ENCODE peak calls at places on chromosomes 16 and 17, in six cellular contexts. One of them, this sample, is unnamed.

GRCh38 chr17:27457731-27458523 is 1.7 kb downstream of the KSR1 start:
- DNase-seq in RCC 7860: no peak
- DNase-seq in left ventricle myocardium inferior: no peak
- DNase-seq in OCI-M1: peak; percentile 81
- DNase-seq in hepatocyte: peak; percentile 37
- DNase-seq in activated CD8-positive, alpha-beta T cell treated with anti-CD3 and anti-CD28 coated beads, Interleukin-2, amount 10 ng/mL, durations not matched to agents 7 days and 5 days: no peak
- DNase-seq in this sample: no peak

GRCh38 chr17:77728022-77728671 is 230.4 kb upstream of the TNRC6C start:
- DNase-seq in activated CD8-positive, alpha-beta T cell treated with anti-CD3 and anti-CD28 coated beads, Interleukin-2, amount 10 ng/mL, durations not matched to agents 7 days and 5 days: peak; percentile 18
- DNase-seq in OCI-M1: no peak
- DNase-seq in left ventricle myocardium inferior: peak; percentile 56
- DNase-seq in RCC 7860: no peak
- DNase-seq in hepatocyte: peak; percentile 62
- DNase-seq in this sample: peak; percentile 40

GRCh38 chr16:21156767-21157467 is 1.6 kb upstream of the LDAF1 start:
- DNase-seq in OCI-M1: peak; percentile 63
- DNase-seq in activated CD8-positive, alpha-beta T cell treated with anti-CD3 and anti-CD28 coated beads, Interleukin-2, amount 10 ng/mL, durations not matched to agents 7 days and 5 days: no peak
- DNase-seq in hepatocyte: peak; percentile 80
- DNase-seq in RCC 7860: peak; percentile 51
- DNase-seq in left ventricle myocardium inferior: no peak
- DNase-seq in this sample: peak; percentile 40

GRCh38 chr16:12195296-12195695 is 218.8 kb downstream of the SNX29 start:
- DNase-seq in activated CD8-positive, alpha-beta T cell treated with anti-CD3 and anti-CD28 coated beads, Interleukin-2, amount 10 ng/mL, durations not matched to agents 7 days and 5 days: no peak
- DNase-seq in hepatocyte: no peak
- DNase-seq in RCC 7860: no peak
- DNase-seq in OCI-M1: no peak
- DNase-seq in left ventricle myocardium inferior: no peak
- DNase-seq in this sample: no peak

GRCh38 chr16:81261049-81261648 is 22.7 kb downstream of the BCO1 start:
- DNase-seq in activated CD8-positive, alpha-beta T cell treated with anti-CD3 and anti-CD28 coated beads, Interleukin-2, amount 10 ng/mL, durations not matched to agents 7 days and 5 days: peak; percentile 43
- DNase-seq in left ventricle myocardium inferior: no peak
- DNase-seq in hepatocyte: no peak
- DNase-seq in RCC 7860: peak; percentile 11
- DNase-seq in OCI-M1: peak; percentile 32
- DNase-seq in this sample: no peak

GRCh38 chr17:50785126-50785525 is 17.8 kb upstream of the ANKRD40CL start:
- DNase-seq in RCC 7860: no peak
- DNase-seq in OCI-M1: no peak
- DNase-seq in hepatocyte: no peak
- DNase-seq in left ventricle myocardium inferior: no peak
- DNase-seq in activated CD8-positive, alpha-beta T cell treated with anti-CD3 and anti-CD28 coated beads, Interleukin-2, amount 10 ng/mL, durations not matched to agents 7 days and 5 days: no peak
- DNase-seq in this sample: no peak

GRCh38 chr16:57757326-57757786 is 21.8 kb downstream of the KATNB1 start:
- DNase-seq in left ventricle myocardium inferior: peak; percentile 88
- DNase-seq in OCI-M1: peak; percentile 84
- DNase-seq in RCC 7860: peak; percentile 56
- DNase-seq in hepatocyte: peak; percentile 87
- DNase-seq in activated CD8-positive, alpha-beta T cell treated with anti-CD3 and anti-CD28 coated beads, Interleukin-2, amount 10 ng/mL, durations not matched to agents 7 days and 5 days: peak; percentile 91
- DNase-seq in this sample: peak; percentile 53

GRCh38 chr17:47649972-47650524 is 329 bp downstream of the KPNB1 start:
- DNase-seq in left ventricle myocardium inferior: no peak
- DNase-seq in RCC 7860: no peak
- DNase-seq in activated CD8-positive, alpha-beta T cell treated with anti-CD3 and anti-CD28 coated beads, Interleukin-2, amount 10 ng/mL, durations not matched to agents 7 days and 5 days: peak; percentile 71
- DNase-seq in hepatocyte: no peak
- DNase-seq in OCI-M1: no peak
- DNase-seq in this sample: no peak

GRCh38 chr17:65495255-65496060 is 66.0 kb downstream of the AXIN2 start:
- DNase-seq in activated CD8-positive, alpha-beta T cell treated with anti-CD3 and anti-CD28 coated beads, Interleukin-2, amount 10 ng/mL, durations not matched to agents 7 days and 5 days: peak; percentile 23
- DNase-seq in left ventricle myocardium inferior: no peak
- DNase-seq in hepatocyte: peak; percentile 42
- DNase-seq in OCI-M1: no peak
- DNase-seq in RCC 7860: no peak
- DNase-seq in this sample: peak; percentile 54

GRCh38 chr17:43767053-43767712 is 8.6 kb upstream of the SOST start:
- DNase-seq in hepatocyte: no peak
- DNase-seq in left ventricle myocardium inferior: no peak
- DNase-seq in RCC 7860: no peak
- DNase-seq in OCI-M1: no peak
- DNase-seq in activated CD8-positive, alpha-beta T cell treated with anti-CD3 and anti-CD28 coated beads, Interleukin-2, amount 10 ng/mL, durations not matched to agents 7 days and 5 days: no peak
- DNase-seq in this sample: no peak

GRCh38 chr16:20675488-20676267 is 21.8 kb downstream of the ACSM1 start:
- DNase-seq in RCC 7860: no peak
- DNase-seq in activated CD8-positive, alpha-beta T cell treated with anti-CD3 and anti-CD28 coated beads, Interleukin-2, amount 10 ng/mL, durations not matched to agents 7 days and 5 days: peak; percentile 49
- DNase-seq in left ventricle myocardium inferior: no peak
- DNase-seq in OCI-M1: peak; percentile 83
- DNase-seq in hepatocyte: peak; percentile 69
- DNase-seq in this sample: peak; percentile 28

This sample was measured in NCI-H2107.